ENCODE peak calls at places on chromosomes 3 and 15, in ten cellular contexts. X is breast epithelium; V is transverse colon; G is effector memory CD4-positive, alpha-beta T cell; O is psoas muscle; D is dorsolateral prefrontal cortex; K is A549; W is RWPE2; H is stomach; Q is mammary epithelial cell. I is an unnamed sample.
A peak's percentile ranks its signal among the peaks of the same experiment; 100 is the strongest.

GRCh38 chr3:124372784-124373183 is 357.5 kb upstream of the UMPS start:
- DNase-seq in O (no peak), Q (no peak), D (no peak), H (no peak), K (no peak), X (no peak), V (no peak), W (no peak), G (no peak), I (no peak)

GRCh38 chr3:69541823-69542264 is 156.0 kb upstream of the FRMD4B start:
- DNase-seq in W (peak; percentile 66), H (no peak), D (no peak), G (no peak), Q (peak; percentile 60), V (no peak), X (no peak), O (peak; percentile 20), K (no peak), I (no peak)

GRCh38 chr3:138187296-138188012 is at the start of gene ARMC8:
- DNase-seq in O (peak; percentile 62), H (peak; percentile 63), D (peak; percentile 69), V (peak; percentile 73), K (peak; percentile 33), Q (peak; percentile 56), G (peak; percentile 4), W (peak; percentile 66), X (peak; percentile 25), I (peak; percentile 93)

GRCh38 chr3:150933473-150934008 is 28.3 kb upstream of the MINDY4B start:
- DNase-seq in Q (no peak), O (no peak), W (no peak), K (peak; percentile 9), G (no peak), D (no peak), H (no peak), X (no peak), V (no peak), I (no peak)

GRCh38 chr3:23710555-23710954 is 95.2 kb upstream of the UBE2E1 start:
- DNase-seq in K (no peak), D (no peak), V (peak; percentile 24), W (no peak), G (no peak), H (no peak), Q (no peak), X (no peak), O (peak; percentile 23), I (no peak)

GRCh38 chr3:151732861-151733260 is 866 bp upstream of the AADACL2 start:
- DNase-seq in Q (no peak), O (no peak), H (no peak), G (no peak), X (no peak), K (no peak), V (no peak), W (no peak), D (no peak), I (no peak)

GRCh38 chr3:106811376-106811775 is 565.9 kb upstream of the CCDC54 start:
- DNase-seq in K (no peak), V (no peak), W (no peak), H (no peak), Q (peak; percentile 32), G (no peak), D (no peak), O (no peak), X (no peak), I (no peak)

GRCh38 chr3:90241481-90241880 is 1134.1 kb downstream of the EPHA3 start:
- DNase-seq in G (no peak), O (no peak), K (no peak), V (no peak), D (no peak), W (no peak), X (no peak), Q (peak; percentile 60), H (no peak), I (no peak)

GRCh38 chr3:100226712-100227429 is 33.9 kb upstream of the TBC1D23 start:
- DNase-seq in H (no peak), Q (no peak), D (no peak), G (no peak), O (no peak), W (no peak), X (no peak), K (no peak), V (no peak), I (no peak)

GRCh38 chr3:54632281-54632665 is 295.6 kb downstream of the LRTM1 start:
- DNase-seq in H (no peak), K (no peak), O (no peak), V (no peak), Q (no peak), G (no peak), D (no peak), X (no peak), W (no peak), I (no peak)

GRCh38 chr3:129325383-129325782 is 46.7 kb downstream of the HMCES start:
- DNase-seq in D (no peak), K (no peak), Q (no peak), X (no peak), V (no peak), H (no peak), O (no peak), G (no peak), W (no peak), I (no peak)

GRCh38 chr3:55094691-55095090 is 166.8 kb upstream of the LRTM1 start:
- DNase-seq in W (no peak), H (no peak), X (no peak), K (no peak), V (no peak), O (no peak), Q (no peak), G (no peak), D (no peak), I (no peak)

GRCh38 chr3:132974086-132974485 is 64.1 kb upstream of the TMEM108 start:
- DNase-seq in O (no peak), K (no peak), Q (no peak), G (no peak), W (no peak), X (no peak), H (no peak), D (no peak), V (no peak), I (no peak)

GRCh38 chr3:98930413-98930812 is 28.9 kb upstream of the DCBLD2 start:
- DNase-seq in X (no peak), W (no peak), V (no peak), G (no peak), H (no peak), D (no peak), O (no peak), Q (no peak), K (peak; percentile 66), I (no peak)
- H3K27ac ChIP-seq in X (no peak overlapping the region), W (no peak overlapping the region), V (no peak overlapping the region), G (no peak overlapping the region), H (no peak overlapping the region), D (no peak overlapping the region), O (no peak overlapping the region), Q (no peak overlapping the region), K (no peak overlapping the region), I (no peak overlapping the region)

DNA sequence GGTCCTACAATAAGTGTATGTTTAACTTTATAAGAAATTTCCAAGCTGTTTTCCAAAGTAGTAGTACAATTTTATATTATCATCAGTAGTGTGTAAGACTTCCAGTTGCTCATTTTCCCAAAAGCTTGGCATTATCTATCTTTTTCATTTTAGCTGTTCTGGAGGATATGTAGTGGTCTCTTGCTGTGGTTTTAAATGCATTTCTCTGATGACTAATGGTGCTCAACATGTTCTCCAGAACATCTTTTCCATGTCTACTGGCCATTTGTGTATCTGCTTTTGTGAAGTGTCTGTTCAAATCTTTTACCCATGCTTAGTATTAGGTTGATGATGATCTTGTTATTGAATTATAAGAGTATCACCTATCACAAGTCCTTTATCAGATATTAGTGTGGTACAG is 13.3 kb downstream of the BCL2A1 start:
- DNase-seq in W (no peak), O (no peak), X (no peak), V (no peak), D (no peak), Q (no peak), K (no peak), H (no peak), G (no peak), I (no peak)
- H3K27ac ChIP-seq in W (no peak overlapping the region), O (no peak overlapping the region), X (no peak overlapping the region), V (no peak overlapping the region), D (no peak overlapping the region), Q (no peak overlapping the region), K (no peak overlapping the region), H (no peak overlapping the region), G (no peak overlapping the region), I (no peak overlapping the region)

GRCh38 chr3:130816873-130817445 is 70.3 kb upstream of the PIK3R4 start:
- DNase-seq in G (no peak), W (no peak), O (no peak), D (no peak), K (no peak), X (no peak), H (no peak), V (no peak), Q (no peak), I (no peak)
- H3K27ac ChIP-seq in G (no peak overlapping the region), W (no peak overlapping the region), O (no peak overlapping the region), D (no peak overlapping the region), K (no peak overlapping the region), X (no peak overlapping the region), H (peak overlapping the region; percentile 51), V (no peak overlapping the region), Q (no peak overlapping the region), I (no peak overlapping the region)

GRCh38 chr15:49286649-49287394 is 116.8 kb downstream of the GALK2 start:
- DNase-seq in O (no peak), W (no peak), K (no peak), D (no peak), G (no peak), H (no peak), V (no peak), Q (no peak), X (no peak), I (no peak)

GRCh38 chr15:49279481-49280186 is 109.6 kb downstream of the GALK2 start:
- DNase-seq in O (no peak), X (no peak), W (no peak), D (no peak), G (no peak), Q (no peak), K (no peak), H (no peak), V (no peak), I (no peak)

DNA sequence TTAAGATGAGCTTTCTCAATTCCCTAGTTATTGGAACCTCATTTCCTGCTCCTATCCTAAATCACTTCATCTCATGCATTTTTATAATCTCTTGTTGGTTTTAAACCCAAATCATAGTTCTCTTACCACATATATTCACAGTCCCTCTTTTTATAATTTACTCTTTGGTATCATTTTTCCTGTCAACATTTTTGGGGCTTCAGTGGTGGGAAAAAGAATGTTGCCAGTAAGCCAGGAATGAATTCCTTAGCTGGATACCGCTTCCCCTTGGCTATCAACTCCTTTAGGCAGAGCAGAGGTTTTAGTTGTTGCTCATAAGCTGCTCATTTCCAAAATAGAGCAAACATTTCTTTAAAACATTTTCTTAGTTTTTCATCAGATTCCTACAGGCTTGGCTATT is 112.3 kb downstream of the GALK2 start:
- DNase-seq in W (no peak), K (no peak), G (no peak), Q (no peak), V (no peak), X (no peak), D (no peak), H (no peak), O (no peak), I (no peak)
- H3K27ac ChIP-seq in W (no peak overlapping the region), K (no peak overlapping the region), G (no peak overlapping the region), Q (no peak overlapping the region), V (no peak overlapping the region), X (peak overlapping the region; percentile 66), D (no peak overlapping the region), H (no peak overlapping the region), O (no peak overlapping the region), I (no peak overlapping the region)